ENCODE peak calls at places on chromosomes 6 and 20, in five cellular contexts. P, W, G, T and M are unnamed samples.

GRCh38 chr6:128368213-128369000 is 152.0 kb downstream of the PTPRK start:
- DNase-seq in G (no peak), T (peak), W (no peak), P (no peak), M (no peak)

GRCh38 chr6:2978923-2979322 is 7.6 kb upstream of the SERPINB6 start:
- DNase-seq in W (no peak), T (no peak), P (no peak), G (no peak), M (no peak)

GRCh38 chr6:152368761-152369624 is 268.2 kb downstream of the SYNE1 start:
- DNase-seq in G (no peak), T (no peak), P (no peak), W (no peak), M (peak)

GRCh38 chr20:43461894-43462293 is 4.2 kb downstream of the SRSF6 start:
- DNase-seq in G (no peak), T (no peak), W (no peak), P (no peak), M (no peak)

GRCh38 chr6:25883991-25884390 is 9.9 kb upstream of the SLC17A3 start:
- DNase-seq in W (no peak), P (no peak), G (peak), T (peak), M (peak)

GRCh38 chr20:18543932-18544331 is 23.3 kb upstream of the SMIM26 start:
- DNase-seq in G (no peak), W (no peak), P (no peak), T (no peak), M (no peak)

GRCh38 chr20:22586645-22587310 is 2.4 kb upstream of the FOXA2 start:
- DNase-seq in G (no peak), W (peak), T (no peak), P (peak), M (peak)

GRCh38 chr6:33427585-33428218 is 7.8 kb downstream of the SYNGAP1 start:
- DNase-seq in G (no peak), P (peak), T (no peak), W (peak), M (no peak)

GRCh38 chr6:25431642-25432307 is 152.6 kb downstream of the CARMIL1 start:
- DNase-seq in P (no peak), W (no peak), T (no peak), G (no peak), M (no peak)

GRCh38 chr6:119557239-119557638 is 207.7 kb upstream of the MAN1A1 start:
- DNase-seq in G (no peak), W (no peak), T (no peak), P (no peak), M (no peak)

GRCh38 chr6:558089-558488 is 98.8 kb downstream of the HUS1B start:
- DNase-seq in T (no peak), G (no peak), P (peak), W (no peak), M (peak)

GRCh38 chr20:38249536-38250310 is 10.8 kb downstream of the KIAA1755 start:
- DNase-seq in G (no peak), T (no peak), P (no peak), W (no peak), M (peak)

GRCh38 chr20:45919951-45920794 is 8.2 kb upstream of the PLTP start:
- DNase-seq in P (no peak), T (no peak), G (no peak), W (no peak), M (peak)

GRCh38 chr20:8223096-8223870 is 91.2 kb downstream of the PLCB1 start:
- DNase-seq in T (no peak), P (no peak), G (no peak), W (no peak), M (peak)

GRCh38 chr20:54221383-54221782 is 13.5 kb downstream of the PFDN4 start:
- DNase-seq in G (no peak), P (no peak), T (no peak), W (peak), M (no peak)

GRCh38 chr6:145562771-145563615 is 172.3 kb downstream of the EPM2A start:
- DNase-seq in T (no peak), G (no peak), P (no peak), W (no peak), M (no peak)

GRCh38 chr6:167238694-167239467 is 52.2 kb upstream of the UNC93A start:
- DNase-seq in G (no peak), W (no peak), T (no peak), P (no peak), M (no peak)

GRCh38 chr6:4466260-4466659 is 309.9 kb upstream of the CDYL start:
- DNase-seq in P (no peak), W (no peak), T (no peak), G (peak), M (peak)

GRCh38 chr6:150328744-150329400 is 39.9 kb upstream of the IYD start:
- DNase-seq in G (no peak), T (no peak), P (no peak), W (no peak), M (no peak)

GRCh38 chr6:30679765-30680535 is 6.5 kb downstream of the PPP1R18 start:
- DNase-seq in T (no peak), G (no peak), P (no peak), W (no peak), M (no peak)

GRCh38 chr6:101365181-101365580 is 28.3 kb upstream of the GRIK2 start:
- DNase-seq in T (no peak), W (no peak), P (no peak), G (no peak), M (no peak)

GRCh38 chr6:30763618-30764489 is 19.5 kb upstream of the IER3 start:
- DNase-seq in G (peak), T (no peak), W (peak), P (no peak), M (no peak)

GRCh38 chr20:6134592-6134991 is 11.8 kb upstream of the FERMT1 start:
- DNase-seq in T (no peak), G (no peak), P (no peak), W (no peak), M (no peak)

GRCh38 chr6:150175611-150176151 is 32.8 kb downstream of the PPP1R14C start:
- DNase-seq in W (no peak), P (no peak), G (no peak), T (no peak), M (no peak)

GRCh38 chr6:38897507-38897906 is 151.1 kb upstream of the GLP1R start:
- DNase-seq in T (no peak), G (no peak), P (no peak), W (no peak), M (no peak)

GRCh38 chr20:33561981-33562601 is 72.2 kb downstream of the CBFA2T2 start:
- DNase-seq in P (no peak), T (no peak), G (peak), W (no peak), M (peak)

GRCh38 chr6:17536586-17536985 is 63.5 kb upstream of the FAM8A1 start:
- DNase-seq in P (peak), W (peak), T (no peak), G (no peak), M (no peak)